ENCODE peak calls at places on chromosomes 7 and 10, in seven cellular contexts. V is NCI-H446 treated with DMSO at 0.1 percent for 48 hours; A is stimulated activated CD4-positive, alpha-beta T cell treated with anti-CD3 and anti-CD28 coated beads, Interleukin-15, amount 100 ng/mL, for 1 hour; Y is Daoy; G is OCI-LY7; Q is M059J; I is hippocampal formation. J is an unnamed sample.

GRCh38 chr10:117312430-117312829 is 62.8 kb downstream of the PDZD8 start:
- DNase-seq in Y (no peak), I (no peak), Q (peak; percentile 16), G (no peak), V (no peak), A (no peak), J (no peak)

GRCh38 chr7:103958284-103958818 is 31.1 kb downstream of the RELN start:
- DNase-seq in Y (no peak), G (no peak), V (no peak), I (no peak), A (no peak), Q (no peak), J (no peak)

GRCh38 chr10:132563485-132564248 is 26.1 kb downstream of the INPP5A start:
- DNase-seq in Q (peak; percentile 9), A (no peak), Y (peak; percentile 87), V (no peak), G (no peak), I (no peak), J (peak; percentile 15)

GRCh38 chr10:129780158-129780557 is 183.9 kb downstream of the EBF3 start:
- DNase-seq in I (no peak), Q (no peak), V (no peak), A (no peak), Y (no peak), G (no peak), J (no peak)

GRCh38 chr7:26680616-26681015 is 183.8 kb downstream of the SKAP2 start:
- DNase-seq in Q (no peak), V (no peak), I (no peak), Y (no peak), G (no peak), A (no peak), J (no peak)

GRCh38 chr7:37287093-37287492 is 161.6 kb downstream of the ELMO1 start:
- DNase-seq in Y (no peak), Q (peak; percentile 39), V (no peak), A (no peak), G (peak; percentile 52), I (no peak), J (no peak)

GRCh38 chr7:68706291-68706690 is 892.0 kb upstream of the AUTS2 start:
- DNase-seq in G (no peak), Q (peak; percentile 96), I (no peak), Y (no peak), A (no peak), V (no peak), J (peak; percentile 73)

GRCh38 chr7:27198138-27198841 is 1.6 kb downstream of the HOXA13 start:
- DNase-seq in V (no peak), G (no peak), Y (no peak), I (no peak), A (no peak), Q (no peak), J (no peak)

GRCh38 chr7:3439333-3440030 is 138.4 kb downstream of the SDK1 start:
- DNase-seq in A (no peak), Y (peak; percentile 87), G (no peak), Q (peak; percentile 79), V (no peak), I (no peak), J (peak; percentile 69)

GRCh38 chr10:17841055-17841454 is 31.9 kb downstream of the MRC1 start:
- DNase-seq in I (no peak), Q (peak; percentile 3), Y (no peak), A (no peak), V (no peak), G (no peak), J (no peak)

J was measured in RPMI7951.